ENCODE peak calls at places on chromosomes 4 and X, in five cellular contexts. X is CD4-positive, alpha-beta memory T cell; B is IMR-90; S is hepatocyte; M is kidney. W is an unnamed sample. For H3K36me3, the result is how much of the 10 kb centered on the place peaks cover.

GRCh38 chrX:12779534-12779933 is 11.7 kb upstream of the PRPS2 start:
- DNase-seq in X (no peak), B (no peak), S (peak), M (no peak), W (no peak)

GRCh38 chrX:67544871-67545771 is 1.3 kb downstream of the AR start:
- DNase-seq in X (no peak), B (peak), S (peak), M (peak), W (no peak)

GRCh38 chr4:83490876-83491450 is 6.1 kb upstream of the ABRAXAS1 start:
- DNase-seq in X (peak), B (peak), S (peak), M (no peak), W (peak)

GRCh38 chr4:79059631-79060399 is 120.6 kb upstream of the PAQR3 start:
- DNase-seq in X (no peak), B (no peak), S (no peak), M (no peak), W (no peak)

GRCh38 chr4:5203309-5203708 is 152.0 kb downstream of the STK32B start:
- DNase-seq in X (no peak), B (peak), S (no peak), M (no peak), W (no peak)

GRCh38 chrX:19152762-19153161 is 30.5 kb upstream of the ADGRG2 start:
- DNase-seq in X (no peak), B (peak), S (no peak), M (no peak), W (no peak)

GRCh38 chrX:113157496-113157895 is 316.9 kb upstream of the AMOT start:
- DNase-seq in X (no peak), B (no peak), S (no peak), M (no peak), W (peak)

GRCh38 chrX:7638053-7638452 is 204.9 kb upstream of the VCX start:
- DNase-seq in X (no peak), B (no peak), S (no peak), M (no peak), W (no peak)

GRCh38 chrX:123807825-123808416 is 51.9 kb upstream of the XIAP start:
- DNase-seq in X (no peak), B (peak), S (no peak), M (no peak), W (no peak)

GRCh38 chrX:113274801-113275200 is 434.2 kb upstream of the AMOT start:
- DNase-seq in X (no peak), B (no peak), S (no peak), M (no peak), W (no peak)

GRCh38 chr4:133865606-133866327 is 335.8 kb downstream of the PABPC4L start:
- DNase-seq in X (no peak), B (peak), S (peak), M (no peak), W (no peak)

GRCh38 chr4:21790437-21791029 is 158.0 kb downstream of the KCNIP4 start:
- DNase-seq in X (no peak), B (peak), S (peak), M (no peak), W (peak)

GRCh38 chr4:128512161-128512560 is 224.5 kb upstream of the PGRMC2 start:
- DNase-seq in X (no peak), B (no peak), S (no peak), M (no peak), W (no peak)

GRCh38 chr4:109837014-109837413 is 9.2 kb downstream of the RRH start:
- DNase-seq in X (no peak), B (no peak), S (no peak), M (no peak), W (no peak)

GRCh38 chrX:66050140-66050569 is 10.3 kb upstream of the VSIG4 start:
- DNase-seq in X (no peak), B (no peak), S (no peak), M (no peak), W (no peak)

GRCh38 chrX:68829594-68830485 is 1.0 kb downstream of the EFNB1 start:
- DNase-seq in X (peak), B (peak), S (peak), M (peak), W (no peak)

GRCh38 chrX:9147631-9148189 is 113.8 kb upstream of the FAM9B start:
- DNase-seq in X (no peak), B (no peak), S (no peak), M (no peak), W (no peak)

GRCh38 chr4:5954056-5954760 is 61.3 kb upstream of the CRMP1 start:
- DNase-seq in X (no peak), B (no peak), S (no peak), M (no peak), W (no peak)

GRCh38 chr4:3124070-3124767 is 49.7 kb downstream of the HTT start:
- DNase-seq in X (no peak), B (no peak), S (no peak), M (no peak), W (peak)

GRCh38 chr4:3123201-3123671 is 48.8 kb downstream of the HTT start:
- DNase-seq in X (no peak), B (peak), S (peak), M (no peak), W (no peak)

GRCh38 chr4:3122081-3122563 is 47.6 kb downstream of the HTT start:
- DNase-seq in X (no peak), B (peak), S (peak), M (no peak), W (no peak)

GRCh38 chr4:3121110-3121509 is 46.6 kb downstream of the HTT start:
- DNase-seq in X (no peak), B (no peak), S (no peak), M (no peak), W (no peak)

DNA sequence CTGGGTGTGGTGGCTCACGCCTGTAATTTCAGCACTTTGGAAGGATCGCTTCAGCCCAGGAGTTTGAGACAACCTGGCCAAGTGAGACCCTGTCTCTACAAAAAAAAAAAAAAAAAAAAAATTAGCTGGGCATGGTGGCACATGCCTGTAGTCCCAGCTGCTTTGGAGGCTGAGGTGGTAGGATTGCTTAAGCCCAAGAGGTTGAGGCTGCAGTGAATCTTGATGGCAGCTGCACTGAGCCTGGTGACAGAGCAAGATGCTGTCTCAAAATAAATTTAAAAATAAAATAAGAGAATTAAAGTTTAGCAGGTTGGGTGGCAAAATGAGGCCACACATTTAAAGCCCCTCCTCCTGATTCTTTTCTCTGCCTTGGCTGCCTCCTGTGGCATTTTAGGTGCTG is 47.1 kb downstream of the HTT start:
- DNase-seq in X (no peak), B (no peak), S (no peak), M (no peak), W (no peak)
- H3K27ac ChIP-seq in X (no peak), B (no peak), S (peak), M (peak), W (no peak)

DNA sequence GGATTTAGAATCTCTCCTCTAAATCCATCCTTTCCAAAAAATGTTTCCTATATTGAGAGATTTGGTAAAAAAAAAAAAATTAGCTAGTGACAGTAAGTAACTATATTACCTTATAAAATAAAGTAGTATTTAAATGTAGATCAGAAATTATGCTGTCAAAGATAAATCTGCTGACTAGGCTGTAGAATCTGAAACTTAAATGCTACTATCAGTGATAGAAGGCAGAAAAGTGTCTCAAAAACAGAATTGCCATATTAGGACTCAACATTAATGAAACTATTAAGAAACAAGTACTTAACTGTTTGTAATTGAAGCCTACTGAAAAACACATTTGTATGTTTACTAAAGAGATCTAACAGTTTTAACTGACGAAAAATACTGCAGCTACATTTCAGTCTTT is 8.3 kb downstream of the TAF9B start:
- DNase-seq in X (no peak), B (no peak), S (no peak), M (no peak), W (no peak)
- H3K36me3 ChIP-seq in X (under half), B (under half), S (under half), M (under half), W (under half)

DNA sequence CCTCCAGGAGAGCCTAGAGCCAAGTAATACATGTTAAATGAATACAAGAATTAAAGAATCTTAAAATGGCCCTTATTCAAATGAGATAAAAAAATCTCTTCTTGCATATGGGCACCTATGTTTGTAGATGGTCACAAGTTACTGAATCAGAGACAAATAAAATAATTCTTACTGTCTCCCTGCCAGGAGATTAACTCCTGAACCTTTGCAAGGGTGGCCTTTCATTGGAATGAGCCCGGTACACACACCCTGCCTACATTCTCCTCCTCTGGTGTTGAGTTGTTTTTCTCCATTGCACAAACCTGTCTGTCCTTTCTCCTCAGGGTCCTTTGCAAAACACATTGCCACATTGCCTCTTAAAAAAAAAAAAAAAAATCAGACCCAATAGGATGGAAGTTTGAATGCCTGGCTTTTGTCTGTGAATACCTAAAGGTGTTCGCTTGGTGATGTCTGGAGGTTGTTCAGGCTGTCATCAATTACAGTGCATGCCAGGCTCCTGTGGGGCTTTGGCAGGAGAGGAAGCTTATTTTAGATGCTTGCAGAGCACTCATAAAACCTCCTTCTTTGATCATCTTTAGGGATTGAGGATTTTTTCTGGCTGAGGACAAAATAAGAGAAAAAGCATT is 8.3 kb upstream of the TMEM154 start:
- DNase-seq in X (no peak), B (no peak), S (no peak), M (no peak), W (no peak)
- H3K27ac ChIP-seq in X (no peak), B (no peak), S (no peak), M (no peak), W (no peak)

DNA sequence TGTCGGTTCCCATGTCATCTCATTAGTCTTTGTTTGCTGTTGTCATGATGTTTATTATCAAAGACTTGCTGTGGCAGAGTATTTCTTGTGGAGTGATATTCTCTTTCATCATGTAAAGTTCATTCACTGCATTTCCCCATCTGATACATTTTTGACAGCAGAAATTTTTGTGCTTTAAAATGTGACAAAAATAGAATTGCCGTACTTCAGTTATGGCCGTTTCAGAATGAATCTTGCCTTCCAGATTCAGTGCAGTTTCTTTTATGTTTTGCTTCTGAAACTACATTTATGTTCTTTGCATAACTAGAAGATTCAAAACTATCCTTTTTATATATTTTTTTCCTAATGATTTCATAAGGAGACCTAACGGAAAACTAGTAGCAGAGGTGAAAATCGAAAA is 10.0 kb downstream of the CSTF2 start:
- DNase-seq in X (no peak), B (no peak), S (no peak), M (no peak), W (no peak)
- H3K36me3 ChIP-seq in X (under half), B (under half), S (under half), M (under half), W (under half)

GRCh38 chr4:163157157-163157556 is 9.5 kb downstream of the NAF1 start:
- DNase-seq in X (no peak), B (peak), S (no peak), M (no peak), W (no peak)
- H3K27ac ChIP-seq in X (no peak), B (no peak), S (no peak), M (no peak), W (no peak)

DNA sequence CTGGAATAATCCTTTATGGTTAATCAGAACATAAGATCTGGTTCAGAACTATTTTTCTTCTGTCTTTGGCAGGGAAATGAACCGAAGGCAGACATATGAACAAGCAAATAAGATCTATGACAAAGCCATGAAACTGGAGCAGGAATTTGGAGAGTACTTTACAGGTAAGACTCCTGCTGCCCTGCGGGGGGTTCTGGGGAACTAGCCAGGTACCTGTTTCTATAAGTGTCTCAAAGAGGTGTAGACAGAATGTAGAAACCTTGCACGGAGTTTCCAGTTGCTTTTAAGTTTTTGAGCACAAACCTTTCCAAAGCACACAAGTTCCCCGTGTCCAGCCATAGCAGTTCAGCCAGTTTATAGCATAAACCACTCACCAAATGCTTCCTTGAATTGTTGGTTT is 56.2 kb downstream of the DLG3 start:
- DNase-seq in X (no peak), B (no peak), S (no peak), M (no peak), W (no peak)
- H3K36me3 ChIP-seq in X (under half), B (under half), S (under half), M (under half), W (under half)

GRCh38 chr4:168645933-168646768 is 149.3 kb downstream of the PALLD start:
- DNase-seq in X (no peak), B (no peak), S (peak), M (no peak), W (no peak)

GRCh38 chr4:168639914-168640313 is 143.1 kb downstream of the PALLD start:
- DNase-seq in X (no peak), B (no peak), S (no peak), M (no peak), W (no peak)

GRCh38 chr4:168641811-168642140 is 144.9 kb downstream of the PALLD start:
- DNase-seq in X (no peak), B (no peak), S (no peak), M (no peak), W (no peak)

GRCh38 chr4:168643796-168644159 is 146.9 kb downstream of the PALLD start:
- DNase-seq in X (no peak), B (no peak), S (no peak), M (no peak), W (no peak)

GRCh38 chr4:168643083-168643795 is 146.4 kb downstream of the PALLD start:
- DNase-seq in X (no peak), B (no peak), S (no peak), M (no peak), W (no peak)
- H3K27ac ChIP-seq in X (no peak), B (no peak), S (peak), M (no peak), W (no peak)

GRCh38 chr4:94256833-94257232 is 49.2 kb downstream of the SMARCAD1 start:
- DNase-seq in X (no peak), B (peak), S (no peak), M (no peak), W (peak)

GRCh38 chr4:94256144-94256783 is 48.6 kb downstream of the SMARCAD1 start:
- DNase-seq in X (no peak), B (no peak), S (no peak), M (no peak), W (no peak)

GRCh38 chr4:94251094-94251493 is 43.4 kb downstream of the SMARCAD1 start:
- DNase-seq in X (no peak), B (no peak), S (no peak), M (no peak), W (no peak)

DNA sequence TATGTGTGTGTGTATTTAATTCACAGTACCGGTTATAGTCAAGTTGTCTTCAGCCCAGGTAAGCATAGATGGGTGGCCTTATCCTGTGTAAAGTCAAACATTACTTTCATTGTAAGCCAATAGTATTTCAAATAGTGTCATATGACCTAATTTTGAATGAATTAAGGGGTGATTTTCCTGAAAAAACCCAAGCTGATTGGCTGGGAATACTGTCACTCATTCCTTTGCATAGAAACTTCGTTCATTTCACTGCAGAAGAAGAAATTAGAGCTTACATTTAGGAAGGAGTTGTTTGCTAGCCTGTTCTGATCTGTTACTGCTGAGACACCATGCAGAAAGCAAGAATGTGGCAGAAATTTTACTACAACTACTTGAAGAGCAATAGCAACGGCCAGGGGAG is 45.4 kb downstream of the SMARCAD1 start:
- DNase-seq in X (no peak), B (peak), S (no peak), M (no peak), W (peak)
- H3K36me3 ChIP-seq in X (under half), B (under half), S (under half), M (under half), W (under half)

GRCh38 chr4:177964061-177964460 is 521.8 kb upstream of the AGA start:
- DNase-seq in X (no peak), B (peak), S (no peak), M (no peak), W (no peak)
- H3K27ac ChIP-seq in X (no peak), B (no peak), S (no peak), M (no peak), W (no peak)

GRCh38 chrX:154774622-154775021 is 12.0 kb downstream of the DKC1 start:
- DNase-seq in X (no peak), B (no peak), S (no peak), M (no peak), W (no peak)
- H3K36me3 ChIP-seq in X (under half), B (under half), S (under half), M (under half), W (under half)

W was measured in Karpas-422.